ENCODE peak calls at places on chromosomes 4 and X, in ten cellular contexts. One of them, this sample, is unnamed.

GRCh38 chr4:75004755-75005668 is 72.1 kb downstream of the PARM1 start:
- DNase-seq in foreskin fibroblast: no peak
- DNase-seq in mesothelial cell of epicardium: no peak
- DNase-seq in Calu3: no peak
- DNase-seq in GM23338: no peak
- DNase-seq in lower lobe of right lung: no peak
- DNase-seq in NCI-H460: no peak
- DNase-seq in CD8-positive, alpha-beta memory T cell: no peak
- DNase-seq in activated naive CD4-positive, alpha-beta T cell: no peak
- DNase-seq in glutamatergic neuron: no peak
- DNase-seq in this sample: no peak

GRCh38 chr4:142463195-142463594 is 382.9 kb downstream of the INPP4B start:
- DNase-seq in Calu3: no peak
- DNase-seq in GM23338: no peak
- DNase-seq in glutamatergic neuron: no peak
- DNase-seq in lower lobe of right lung: no peak
- DNase-seq in NCI-H460: no peak
- DNase-seq in mesothelial cell of epicardium: no peak
- DNase-seq in CD8-positive, alpha-beta memory T cell: no peak
- DNase-seq in foreskin fibroblast: no peak
- DNase-seq in activated naive CD4-positive, alpha-beta T cell: no peak
- DNase-seq in this sample: no peak

GRCh38 chrX:19373034-19373891 is 29.5 kb downstream of the PDHA1 start:
- DNase-seq in mesothelial cell of epicardium: no peak
- DNase-seq in lower lobe of right lung: no peak
- DNase-seq in Calu3: no peak
- DNase-seq in GM23338: peak; percentile 56
- DNase-seq in glutamatergic neuron: peak; percentile 15
- DNase-seq in NCI-H460: no peak
- DNase-seq in CD8-positive, alpha-beta memory T cell: no peak
- DNase-seq in foreskin fibroblast: no peak
- DNase-seq in activated naive CD4-positive, alpha-beta T cell: no peak
- DNase-seq in this sample: no peak

GRCh38 chrX:24241822-24242648 is 71.8 kb downstream of the SUPT20HL2 start:
- DNase-seq in GM23338: peak; percentile 47
- DNase-seq in NCI-H460: peak; percentile 38
- DNase-seq in mesothelial cell of epicardium: no peak
- DNase-seq in lower lobe of right lung: no peak
- DNase-seq in glutamatergic neuron: no peak
- DNase-seq in foreskin fibroblast: no peak
- DNase-seq in Calu3: peak; percentile 13
- DNase-seq in activated naive CD4-positive, alpha-beta T cell: no peak
- DNase-seq in CD8-positive, alpha-beta memory T cell: peak; percentile 15
- DNase-seq in this sample: no peak

GRCh38 chrX:74514384-74514783 is 93.1 kb downstream of the SLC16A2 start:
- DNase-seq in NCI-H460: no peak
- DNase-seq in lower lobe of right lung: no peak
- DNase-seq in CD8-positive, alpha-beta memory T cell: no peak
- DNase-seq in foreskin fibroblast: no peak
- DNase-seq in glutamatergic neuron: no peak
- DNase-seq in Calu3: peak; percentile 1
- DNase-seq in activated naive CD4-positive, alpha-beta T cell: no peak
- DNase-seq in GM23338: peak; percentile 23
- DNase-seq in mesothelial cell of epicardium: no peak
- DNase-seq in this sample: no peak

GRCh38 chr4:94036964-94037363 is 170.7 kb upstream of the SMARCAD1 start:
- DNase-seq in glutamatergic neuron: no peak
- DNase-seq in foreskin fibroblast: no peak
- DNase-seq in CD8-positive, alpha-beta memory T cell: no peak
- DNase-seq in mesothelial cell of epicardium: no peak
- DNase-seq in activated naive CD4-positive, alpha-beta T cell: no peak
- DNase-seq in lower lobe of right lung: no peak
- DNase-seq in GM23338: peak; percentile 14
- DNase-seq in NCI-H460: no peak
- DNase-seq in Calu3: no peak
- DNase-seq in this sample: no peak

GRCh38 chr4:61011051-61011450 is 189.1 kb upstream of the ADGRL3 start:
- DNase-seq in NCI-H460: no peak
- DNase-seq in activated naive CD4-positive, alpha-beta T cell: no peak
- DNase-seq in Calu3: no peak
- DNase-seq in foreskin fibroblast: no peak
- DNase-seq in mesothelial cell of epicardium: no peak
- DNase-seq in glutamatergic neuron: no peak
- DNase-seq in CD8-positive, alpha-beta memory T cell: no peak
- DNase-seq in lower lobe of right lung: no peak
- DNase-seq in GM23338: no peak
- DNase-seq in this sample: no peak

GRCh38 chr4:11230888-11231287 is 197.8 kb downstream of the HS3ST1 start:
- DNase-seq in Calu3: no peak
- DNase-seq in GM23338: peak; percentile 43
- DNase-seq in mesothelial cell of epicardium: no peak
- DNase-seq in activated naive CD4-positive, alpha-beta T cell: no peak
- DNase-seq in glutamatergic neuron: no peak
- DNase-seq in CD8-positive, alpha-beta memory T cell: no peak
- DNase-seq in foreskin fibroblast: no peak
- DNase-seq in lower lobe of right lung: no peak
- DNase-seq in NCI-H460: no peak
- DNase-seq in this sample: no peak